ENCODE peak calls at places on chromosomes 4 and X, in five cellular contexts. G, C, Y, X and E are unnamed samples. For H3K9me3 and H3K4me1, the result is how much of the 10 kb centered on the place peaks cover.

GRCh38 chr4:156941940-156942548 is 29.6 kb downstream of the PDGFC start:
- DNase-seq in X (peak), G (peak), C (peak), Y (peak), E (peak)

GRCh38 chrX:36019164-36019563 is 99.6 kb downstream of the CFAP47 start:
- DNase-seq in C (no peak), X (no peak), Y (no peak), G (no peak), E (no peak)

GRCh38 chr4:3407930-3408792 is 33.6 kb upstream of the HGFAC start:
- DNase-seq in C (no peak), X (peak), G (no peak), Y (no peak), E (no peak)

GRCh38 chrX:110408949-110409588 is 50.4 kb downstream of the RTL9 start:
- DNase-seq in G (no peak), C (no peak), Y (no peak), X (no peak), E (no peak)

GRCh38 chrX:140975472-140975871 is 26.9 kb upstream of the SPANXB1 start:
- DNase-seq in X (no peak), Y (no peak), G (no peak), C (no peak), E (no peak)

GRCh38 chrX:78747471-78747870 is at the start of gene LPAR4:
- DNase-seq in Y (no peak), X (no peak), C (peak), G (peak), E (peak)

GRCh38 chr4:40183615-40184411 is 13.0 kb upstream of the RHOH start:
- DNase-seq in Y (no peak), C (peak), X (no peak), G (no peak), E (no peak)

GRCh38 chrX:43958529-43958928 is 14.7 kb downstream of the NDP start:
- DNase-seq in X (no peak), G (peak), C (peak), Y (peak), E (peak)

GRCh38 chr4:38765391-38765790 is 17.4 kb downstream of the TLR10 start:
- DNase-seq in X (no peak), C (peak), Y (no peak), G (no peak), E (no peak)

GRCh38 chr4:183645326-183645725 is 13.7 kb downstream of the RWDD4 start:
- DNase-seq in G (no peak), X (no peak), C (no peak), Y (no peak), E (no peak)

GRCh38 chrX:97267916-97268680 is 384.4 kb downstream of the RPA4 start:
- DNase-seq in X (no peak), G (no peak), C (peak), Y (no peak), E (no peak)

GRCh38 chr4:167614866-167615265 is 380.6 kb upstream of the SPOCK3 start:
- DNase-seq in X (no peak), Y (no peak), G (no peak), C (peak), E (no peak)

GRCh38 chr4:159171287-159171686 is 68.4 kb downstream of the RAPGEF2 start:
- DNase-seq in X (no peak), G (no peak), C (peak), Y (no peak), E (no peak)

GRCh38 chrX:138349351-138349750 is 362.2 kb downstream of the FGF13 start:
- DNase-seq in G (no peak), C (no peak), Y (no peak), X (no peak), E (no peak)

GRCh38 chr4:125283702-125284279 is 31.0 kb upstream of the FAT4 start:
- DNase-seq in C (peak), X (no peak), G (no peak), Y (peak), E (no peak)

GRCh38 chr4:89653012-89653411 is 183.9 kb downstream of the SNCA start:
- DNase-seq in C (no peak), X (no peak), Y (peak), G (peak), E (no peak)

GRCh38 chr4:123393696-123394095 is 2.9 kb upstream of the SPRY1 start:
- DNase-seq in G (no peak), C (no peak), X (no peak), Y (no peak), E (no peak)

GRCh38 chr4:152166567-152166966 is 369.3 kb downstream of the FBXW7 start:
- DNase-seq in G (peak), Y (peak), C (no peak), X (no peak), E (peak)

GRCh38 chr4:106594291-106594952 is 225.8 kb upstream of the GIMD1 start:
- DNase-seq in G (no peak), C (no peak), Y (no peak), X (no peak), E (no peak)

DNA sequence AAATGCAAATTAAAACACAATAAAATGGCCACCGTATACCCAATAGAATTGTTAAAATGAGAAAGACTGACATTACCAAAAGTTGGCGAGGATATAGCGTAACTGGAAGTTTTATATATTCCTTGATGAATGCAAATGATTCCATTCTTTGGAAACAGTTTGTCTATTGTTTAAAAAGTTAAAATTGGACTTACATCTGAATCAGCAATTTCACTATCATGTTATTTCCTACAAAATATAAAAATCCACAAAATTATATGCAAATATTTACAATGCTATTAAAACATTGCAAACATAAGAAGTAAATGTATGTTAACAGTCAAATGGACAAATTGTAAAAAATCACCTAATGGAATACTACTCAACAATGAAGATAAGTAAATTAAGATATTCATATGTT is 852.2 kb upstream of the NDST4 start:
- DNase-seq in Y (no peak), C (no peak), X (no peak), G (no peak), E (no peak)
- H3K4me3 ChIP-seq in Y (no peak), C (no peak), X (no peak), G (no peak), E (no peak)

GRCh38 chrX:20414781-20415445 is 148.2 kb upstream of the RPS6KA3 start:
- DNase-seq in C (peak), G (no peak), X (no peak), Y (no peak), E (peak)
- H3K9me3 ChIP-seq in C (under half), G (under half), X (under half), Y (under half), E (under half)

DNA sequence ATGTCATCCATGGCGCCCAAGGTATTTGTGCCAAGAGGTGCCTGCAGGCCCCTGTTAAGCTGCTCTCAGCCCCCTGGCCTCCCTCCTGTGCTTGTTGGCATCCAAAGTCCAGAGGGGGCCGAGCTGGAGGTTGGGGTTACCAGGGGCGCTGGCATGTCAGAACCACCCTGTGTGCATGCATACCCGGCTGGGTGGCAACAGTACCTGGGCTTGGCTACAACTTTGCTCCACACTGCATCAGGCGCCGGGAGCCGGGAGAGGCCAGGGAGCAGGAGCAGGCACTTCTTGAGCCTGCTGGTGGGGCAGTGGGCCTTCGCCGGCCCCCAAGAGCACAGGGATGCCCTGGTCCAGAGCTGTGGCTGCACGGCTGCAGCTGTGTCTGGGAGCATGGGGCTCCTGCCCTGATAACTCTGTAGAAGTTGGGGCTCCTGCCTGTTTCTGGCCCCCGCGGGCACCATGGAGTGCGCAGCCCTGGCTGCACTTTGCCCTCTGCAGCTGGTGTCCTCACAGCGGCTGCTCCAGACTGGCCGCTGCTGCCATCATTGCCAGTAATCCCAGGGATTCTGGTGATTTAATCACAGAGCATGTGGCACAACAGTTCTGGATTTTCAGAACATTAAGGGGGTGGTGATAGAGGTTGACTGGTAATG is 130.3 kb downstream of the ARHGAP10 start:
- DNase-seq in C (no peak), Y (no peak), G (no peak), X (no peak), E (no peak)
- H3K4me1 ChIP-seq in C (under half), Y (under half), G (under half), X (under half), E (under half)

DNA sequence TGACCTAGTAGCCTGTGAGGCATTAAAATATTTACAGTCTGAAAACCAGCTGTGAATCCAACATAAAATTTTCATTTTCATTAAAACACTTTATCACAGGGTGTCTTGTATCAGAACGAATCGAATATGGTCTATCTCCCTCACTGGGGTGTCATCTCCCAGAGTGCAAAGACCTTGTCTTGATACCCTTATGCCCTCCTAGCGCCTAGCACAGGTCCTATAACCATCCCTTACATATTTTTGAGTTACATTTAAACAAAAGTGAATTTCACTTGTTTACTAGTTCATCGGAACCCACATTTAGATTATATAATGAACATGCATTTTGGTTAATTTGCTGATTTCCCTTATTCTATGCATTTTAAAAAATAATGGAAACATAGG is 14.0 kb downstream of the DIPK2B start:
- DNase-seq in C (no peak), X (no peak), G (no peak), Y (no peak), E (peak)
- H3K4me3 ChIP-seq in C (peak), X (no peak), G (no peak), Y (no peak), E (no peak)

DNA sequence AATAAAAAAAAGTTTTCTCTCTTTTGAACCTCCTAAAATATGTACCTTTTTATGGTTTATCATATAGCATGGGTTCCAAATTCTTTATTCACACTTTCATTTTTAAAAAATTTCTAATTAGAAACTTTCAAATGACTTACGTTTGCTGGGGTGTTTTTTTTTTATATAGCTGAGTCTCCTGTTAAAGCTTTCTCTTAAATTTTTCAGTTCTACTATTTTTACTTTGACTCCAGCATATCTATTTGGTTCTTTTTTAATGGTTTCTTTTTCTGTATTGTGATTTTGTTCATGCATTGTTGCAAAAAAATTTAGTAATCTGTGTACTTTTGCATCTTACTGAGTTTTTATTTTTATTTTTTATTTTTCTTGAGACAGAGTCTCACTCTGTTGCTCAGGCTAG is 22.3 kb downstream of the ZNF718 start:
- DNase-seq in G (no peak), X (no peak), Y (no peak), C (no peak), E (no peak)
- H3K9me3 ChIP-seq in G (half or more), X (under half), Y (under half), C (under half), E (under half)

GRCh38 chr4:53474178-53474577 is 96.7 kb downstream of the FIP1L1 start:
- DNase-seq in G (no peak), Y (no peak), C (no peak), X (no peak), E (no peak)
- H3K4me1 ChIP-seq in G (under half), Y (under half), C (under half), X (under half), E (under half)